ENCODE peak calls at places on chromosomes 6 and 20, in four cellular contexts. O, W, K and F are unnamed samples.

GRCh38 chr6:80618953-80619352 is 512.5 kb downstream of the BCKDHB start:
- DNase-seq in O (no peak), W (peak), K (no peak), F (no peak)

GRCh38 chr20:35263609-35264223 is 14.2 kb downstream of the MMP24OS start:
- DNase-seq in O (no peak), W (no peak), K (peak), F (no peak)

GRCh38 chr6:80477591-80478370 is 371.3 kb downstream of the BCKDHB start:
- DNase-seq in O (no peak), W (peak), K (no peak), F (no peak)

GRCh38 chr20:16025084-16025483 is 548.2 kb downstream of the KIF16B start:
- DNase-seq in O (no peak), W (no peak), K (no peak), F (no peak)

GRCh38 chr6:11851405-11851804 is 72.8 kb upstream of the ADTRP start:
- DNase-seq in O (peak), W (peak), K (no peak), F (no peak)

GRCh38 chr20:54173653-54174451 is at the start of gene CYP24A1:
- DNase-seq in O (no peak), W (no peak), K (no peak), F (no peak)

GRCh38 chr6:77025824-77026223 is 437.5 kb downstream of the HTR1B start:
- DNase-seq in O (no peak), W (no peak), K (no peak), F (no peak)

GRCh38 chr6:157648561-157648960 is 174.5 kb upstream of the SNX9 start:
- DNase-seq in O (no peak), W (peak), K (no peak), F (no peak)

GRCh38 chr6:62285612-62286469 is at the start of gene KHDRBS2:
- DNase-seq in O (peak), W (no peak), K (peak), F (peak)

GRCh38 chr6:167341665-167342655 is 17.1 kb downstream of the TTLL2 start:
- DNase-seq in O (no peak), W (no peak), K (no peak), F (no peak)

GRCh38 chr6:135449246-135449645 is 48.3 kb downstream of the AHI1 start:
- DNase-seq in O (peak), W (no peak), K (no peak), F (no peak)

GRCh38 chr6:95856876-95857364 is 158.9 kb upstream of the FUT9 start:
- DNase-seq in O (no peak), W (no peak), K (no peak), F (no peak)

GRCh38 chr20:33650111-33650752 is 11.9 kb upstream of the C20orf144 start:
- DNase-seq in O (no peak), W (no peak), K (no peak), F (no peak)

GRCh38 chr20:7272512-7272911 is 505.0 kb downstream of the BMP2 start:
- DNase-seq in O (no peak), W (no peak), K (no peak), F (no peak)

GRCh38 chr20:29410805-29411457 is 1846.5 kb upstream of the DEFB115 start:
- DNase-seq in O (no peak), W (no peak), K (no peak), F (peak)

GRCh38 chr6:31821301-31822037 is 6.1 kb upstream of the HSPA1B start:
- DNase-seq in O (peak), W (no peak), K (peak), F (peak)

GRCh38 chr6:13536796-13537526 is 37.4 kb upstream of the SIRT5 start:
- DNase-seq in O (no peak), W (peak), K (no peak), F (no peak)

GRCh38 chr20:63735859-63736718 is at the start of gene LIME1:
- DNase-seq in O (peak), W (no peak), K (no peak), F (peak)

GRCh38 chr20:63955846-63956663 is at the start of gene UCKL1:
- DNase-seq in O (peak), W (peak), K (peak), F (peak)

GRCh38 chr6:85464260-85464644 is 14.4 kb downstream of the NT5E start:
- DNase-seq in O (no peak), W (peak), K (no peak), F (no peak)

GRCh38 chr6:52399511-52400315 is 20.4 kb upstream of the EFHC1 start:
- DNase-seq in O (no peak), W (peak), K (no peak), F (peak)

GRCh38 chr6:41072836-41073202 is at the start of gene NFYA:
- DNase-seq in O (peak), W (peak), K (no peak), F (peak)

GRCh38 chr20:2750343-2751251 is 49.8 kb downstream of the CPXM1 start:
- DNase-seq in O (no peak), W (no peak), K (peak), F (no peak)

GRCh38 chr6:155126727-155127439 is 131.8 kb downstream of the TIAM2 start:
- DNase-seq in O (no peak), W (peak), K (no peak), F (peak)

GRCh38 chr6:155123520-155123919 is 128.4 kb downstream of the TIAM2 start:
- DNase-seq in O (no peak), W (no peak), K (no peak), F (no peak)

GRCh38 chr6:155122199-155122950 is 127.3 kb downstream of the TIAM2 start:
- DNase-seq in O (no peak), W (no peak), K (no peak), F (no peak)

GRCh38 chr6:155128971-155129370 is 133.9 kb downstream of the TIAM2 start:
- DNase-seq in O (no peak), W (no peak), K (no peak), F (no peak)

DNA sequence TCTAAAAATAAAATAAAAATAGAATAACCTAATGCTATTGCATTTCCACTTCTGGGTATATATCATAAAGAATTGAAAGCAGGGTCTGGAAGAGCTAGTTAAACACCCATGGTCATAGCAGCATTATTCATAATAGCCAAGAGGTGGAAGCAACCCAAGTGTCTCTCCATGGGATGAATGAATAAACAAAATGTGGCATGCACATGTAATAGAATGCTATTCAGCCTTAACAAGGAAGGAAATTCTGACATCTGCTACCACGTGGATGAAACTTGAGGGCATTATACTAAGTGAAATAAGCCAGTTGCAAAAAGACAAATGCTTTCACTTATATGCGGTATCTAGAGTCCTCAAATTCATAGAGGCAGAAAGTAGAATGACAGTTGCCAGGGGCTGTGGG is 130.8 kb downstream of the TIAM2 start:
- DNase-seq in O (no peak), W (peak), K (no peak), F (no peak)
- TF ChIP-seq CTCF in O (no peak), W (no peak), K (no peak), F (no peak)

DNA sequence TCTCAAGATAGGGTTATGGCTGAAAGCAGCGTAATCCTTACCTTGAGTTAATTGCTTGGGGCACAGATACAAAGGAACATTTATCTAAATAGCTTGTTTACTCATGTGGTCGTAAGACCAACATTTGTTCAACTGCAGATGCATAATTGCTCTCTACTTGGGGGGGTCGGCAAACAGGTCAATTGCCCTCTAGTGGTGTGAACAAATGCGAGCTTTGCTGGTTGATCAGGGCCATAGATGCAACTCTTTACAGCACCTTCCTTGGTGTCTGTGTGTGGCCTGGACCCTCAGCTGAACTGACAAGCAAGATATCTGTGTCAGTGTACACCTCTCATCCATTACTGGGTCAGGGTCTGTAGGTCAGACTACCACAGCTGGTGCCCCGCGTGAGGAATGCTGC is 24.1 kb downstream of the HLA-DPA1 start:
- DNase-seq in O (no peak), W (no peak), K (no peak), F (no peak)
- TF ChIP-seq CTCF in O (peak), W (peak), K (no peak), F (peak)

GRCh38 chr20:46104262-46104661 is 13.9 kb upstream of the CD40 start:
- DNase-seq in O (no peak), W (no peak), K (no peak), F (no peak)

GRCh38 chr20:46101957-46102356 is 12.2 kb upstream of the NCOA5 start:
- DNase-seq in O (no peak), W (no peak), K (no peak), F (no peak)

GRCh38 chr20:46102940-46103339 is 13.2 kb upstream of the NCOA5 start:
- DNase-seq in O (no peak), W (no peak), K (no peak), F (no peak)

DNA sequence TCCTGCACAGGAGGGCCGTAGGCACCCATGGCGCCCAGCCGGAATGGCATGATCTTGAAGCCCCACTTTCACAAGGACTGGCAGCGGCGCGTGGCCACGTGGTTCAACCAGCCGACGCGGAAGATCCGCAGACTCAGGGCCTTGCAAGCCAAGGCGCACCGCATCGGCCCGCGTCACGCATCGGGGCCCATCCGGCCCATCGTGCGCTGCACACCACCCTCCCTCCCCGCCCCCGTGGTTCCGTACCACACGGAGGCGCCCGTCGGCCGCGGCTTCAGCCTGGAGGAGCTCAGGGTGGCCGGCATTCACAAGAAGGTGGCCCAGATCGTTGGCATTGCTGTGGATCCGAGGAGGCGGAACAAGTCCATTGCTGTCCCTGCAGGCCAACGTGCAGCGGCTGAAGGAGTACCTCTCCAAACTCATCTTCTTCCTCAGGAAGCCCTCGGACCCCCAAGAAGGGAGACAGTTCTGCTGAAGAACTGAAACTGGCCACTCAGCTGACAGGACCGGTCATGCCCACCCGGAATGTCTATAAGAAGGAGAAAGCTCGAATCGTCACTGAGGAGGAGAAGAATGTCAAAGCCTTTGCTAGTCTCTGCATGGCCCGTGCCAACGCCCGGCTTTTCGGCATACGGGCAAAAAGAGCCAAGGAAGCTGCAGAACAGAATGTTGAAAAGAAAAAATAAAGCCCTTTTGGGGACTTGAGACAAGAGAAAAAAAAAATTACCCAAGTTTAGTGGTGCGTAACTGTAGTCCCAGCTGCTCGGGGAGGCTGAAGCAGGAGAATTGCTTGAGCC is 9.9 kb upstream of the NCOA5 start:
- DNase-seq in O (peak), W (no peak), K (no peak), F (no peak)
- TF ChIP-seq CTCF in O (peak), W (no peak), K (no peak), F (peak)

GRCh38 chr20:49526056-49526455 is 41.9 kb downstream of the PTGIS start:
- DNase-seq in O (no peak), W (no peak), K (no peak), F (no peak)
- TF ChIP-seq CTCF in O (no peak), W (no peak), K (no peak), F (no peak)

GRCh38 chr6:122407712-122408111 is 8.3 kb downstream of the HSF2 start:
- DNase-seq in O (no peak), W (no peak), K (no peak), F (no peak)

GRCh38 chr6:122408240-122408639 is 8.8 kb downstream of the HSF2 start:
- DNase-seq in O (no peak), W (no peak), K (no peak), F (no peak)

GRCh38 chr6:122406187-122406586 is 6.7 kb downstream of the HSF2 start:
- DNase-seq in O (no peak), W (no peak), K (no peak), F (no peak)

GRCh38 chr6:122408697-122409458 is 9.4 kb downstream of the HSF2 start:
- DNase-seq in O (no peak), W (no peak), K (no peak), F (no peak)

GRCh38 chr6:122405417-122405816 is 6.0 kb downstream of the HSF2 start:
- DNase-seq in O (no peak), W (peak), K (no peak), F (no peak)
- TF ChIP-seq CTCF in O (no peak), W (peak), K (no peak), F (no peak)